ENCODE peak calls at places on chromosomes 7 and 10, in four cellular contexts. E is GM12878, S is K562, T is WTC11. R is an unnamed sample.

GRCh38 chr7:22876986-22877729 is 54.5 kb upstream of the TOMM7 start:
- DNase-seq in E (no peak), S (no peak), T (no peak), R (no peak)

GRCh38 chr10:28508304-28508925 is 24.5 kb upstream of the WAC start:
- DNase-seq in E (no peak), S (no peak), T (no peak), R (no peak)

GRCh38 chr7:149490083-149490482 is 7.5 kb downstream of the ZNF746 start:
- DNase-seq in E (no peak), S (no peak), T (no peak), R (no peak)

GRCh38 chr7:129213828-129214227 is 11.0 kb upstream of the AHCYL2 start:
- DNase-seq in E (no peak), S (peak), T (peak), R (peak)

GRCh38 chr7:5528815-5529442 is 105.3 kb upstream of the TNRC18 start:
- DNase-seq in E (no peak), S (no peak), T (no peak), R (no peak)

GRCh38 chr7:25759748-25760147 is 392.2 kb upstream of the NFE2L3 start:
- DNase-seq in E (no peak), S (no peak), T (peak), R (no peak)

GRCh38 chr7:42093361-42093905 is 143.6 kb downstream of the GLI3 start:
- DNase-seq in E (no peak), S (no peak), T (no peak), R (no peak)

GRCh38 chr10:71270301-71270777 is 48.7 kb upstream of the SLC29A3 start:
- DNase-seq in E (no peak), S (peak), T (peak), R (peak)

GRCh38 chr7:20030417-20030816 is 186.8 kb downstream of the MACC1 start:
- DNase-seq in E (peak), S (no peak), T (no peak), R (no peak)

GRCh38 chr10:49592726-49593563 is 17.2 kb upstream of the SLC18A3 start:
- DNase-seq in E (peak), S (peak), T (peak), R (peak)

GRCh38 chr10:15167411-15168295 is 840 bp downstream of the NMT2 start:
- DNase-seq in E (no peak), S (peak), T (peak), R (peak)

GRCh38 chr10:78643513-78643912 is 425.3 kb upstream of the ZMIZ1 start:
- DNase-seq in E (no peak), S (no peak), T (no peak), R (no peak)

GRCh38 chr7:38685851-38686250 is 54.7 kb upstream of the AMPH start:
- DNase-seq in E (no peak), S (no peak), T (no peak), R (no peak)

GRCh38 chr7:45924283-45924682 is 3.2 kb upstream of the IGFBP3 start:
- DNase-seq in E (no peak), S (no peak), T (no peak), R (no peak)

GRCh38 chr7:80711521-80711920 is 73.1 kb downstream of the CD36 start:
- DNase-seq in E (no peak), S (no peak), T (no peak), R (no peak)
- TF ChIP-seq USF1 in E (no peak), S (no peak), T (no peak), R (no peak)

DNA sequence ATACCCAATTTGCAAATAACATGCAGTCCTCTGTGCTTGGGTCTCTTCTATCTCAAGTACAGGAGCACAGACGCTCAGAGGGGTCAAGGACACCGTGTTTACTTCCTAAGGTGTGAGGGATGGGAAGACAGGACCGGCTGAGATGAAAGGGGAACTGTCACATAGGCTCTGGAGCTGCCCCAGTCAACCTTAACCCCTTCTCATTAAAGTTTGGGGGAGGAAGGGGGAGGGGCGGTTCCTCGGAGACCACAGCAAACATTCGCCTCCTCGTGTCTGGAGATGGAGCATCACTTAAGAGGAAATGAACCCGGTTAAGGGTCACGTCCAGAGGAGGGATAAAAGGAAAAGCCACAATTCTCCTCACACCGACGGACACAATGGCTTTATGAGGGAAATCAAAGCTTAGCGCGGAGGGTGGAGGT is 1.1 kb downstream of the SH3PXD2A start:
- DNase-seq in E (no peak), S (no peak), T (peak), R (no peak)
- TF ChIP-seq USF1 in E (no peak), S (no peak), T (no peak), R (no peak)

DNA sequence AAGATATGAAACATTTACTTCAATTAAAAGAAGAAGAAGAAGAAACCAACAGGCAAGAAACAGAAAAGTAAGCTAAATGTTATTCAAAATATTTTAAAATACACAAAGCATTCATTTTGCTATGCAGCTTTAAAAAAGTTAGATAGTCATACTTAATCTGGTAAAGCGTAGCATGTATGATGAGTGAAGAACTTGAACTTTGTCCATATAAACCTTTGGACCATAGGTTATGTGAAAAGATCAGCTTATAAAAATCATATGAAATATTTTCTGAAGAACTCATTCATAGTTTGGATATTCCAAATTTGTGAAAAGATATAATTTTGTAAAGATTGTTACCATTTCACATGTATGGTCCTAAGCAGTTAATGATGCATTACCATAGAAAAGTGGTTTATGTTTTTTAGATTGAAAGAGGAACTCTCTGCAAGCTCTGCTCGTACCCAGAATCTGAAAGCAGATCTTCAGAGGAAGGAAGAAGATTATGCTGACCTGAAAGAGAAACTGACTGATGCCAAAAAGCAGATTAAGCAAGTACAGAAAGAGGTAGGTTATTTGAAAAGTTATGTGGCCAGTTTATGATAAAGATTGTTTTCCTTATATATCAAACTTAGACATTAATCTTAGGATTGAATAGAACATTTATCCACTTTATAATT is 37.3 kb downstream of the KIF20B start:
- DNase-seq in E (peak), S (no peak), T (no peak), R (no peak)
- TF ChIP-seq USF1 in E (no peak), S (no peak), T (no peak), R (no peak)

DNA sequence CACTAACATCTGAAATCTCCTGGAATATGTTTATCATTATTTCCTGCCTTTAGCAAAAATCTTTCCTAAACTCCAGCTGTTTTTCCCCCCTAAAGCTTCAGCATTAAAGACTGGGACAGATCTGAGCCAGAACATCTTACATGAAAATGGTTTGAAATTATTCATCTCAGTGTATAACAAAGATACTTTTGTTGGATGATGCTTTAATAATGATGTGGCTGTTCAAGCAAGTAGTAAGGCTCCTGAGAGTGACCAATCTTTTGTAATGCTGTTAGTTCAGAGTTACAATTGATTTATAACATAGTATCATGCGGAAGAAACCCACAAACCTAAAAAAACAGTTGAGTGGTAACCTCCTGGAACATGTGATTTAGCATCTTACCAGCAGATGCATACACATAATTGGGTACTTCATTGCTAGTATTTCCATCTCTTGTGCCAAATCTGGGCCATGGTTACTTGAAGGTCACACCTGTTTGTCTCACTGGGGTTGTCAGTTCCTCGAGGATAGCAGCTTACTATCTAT is 1.5 kb downstream of the BZW2 start:
- DNase-seq in E (no peak), S (no peak), T (no peak), R (no peak)
- TF ChIP-seq USF1 in E (no peak), S (no peak), T (no peak), R (no peak)

DNA sequence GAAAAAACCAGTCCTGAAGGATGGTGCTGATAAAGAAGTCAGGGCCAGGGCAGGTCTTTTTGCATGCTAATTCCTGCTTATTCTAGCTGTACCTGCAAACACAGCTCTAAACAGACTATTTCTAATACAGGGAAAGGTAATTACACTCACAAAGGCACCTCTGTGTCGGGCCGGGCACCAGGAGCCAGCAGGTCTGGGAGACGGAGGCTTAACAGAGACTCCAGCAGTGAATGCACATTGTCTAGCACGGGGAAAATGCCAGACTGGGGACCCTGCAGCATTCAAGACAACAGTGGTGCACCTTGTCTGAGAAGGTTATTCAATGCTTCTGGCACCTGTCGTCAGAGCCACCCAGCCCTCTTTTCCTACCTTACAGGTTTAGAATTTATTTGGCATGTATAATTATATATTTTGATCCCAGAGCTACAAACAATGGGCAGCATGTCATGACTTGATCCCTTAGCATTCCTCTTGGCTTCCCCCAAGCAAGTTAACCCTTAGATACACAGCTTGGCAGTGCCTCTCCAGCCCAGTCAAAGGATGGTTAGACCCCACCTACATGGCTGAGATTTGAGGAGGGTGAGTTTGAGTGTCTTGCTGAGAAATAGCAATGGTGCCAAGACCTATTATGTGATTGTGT is 185.2 kb downstream of the SLC25A13 start:
- DNase-seq in E (no peak), S (no peak), T (no peak), R (no peak)
- TF ChIP-seq USF1 in E (no peak), S (no peak), T (no peak), R (no peak)

DNA sequence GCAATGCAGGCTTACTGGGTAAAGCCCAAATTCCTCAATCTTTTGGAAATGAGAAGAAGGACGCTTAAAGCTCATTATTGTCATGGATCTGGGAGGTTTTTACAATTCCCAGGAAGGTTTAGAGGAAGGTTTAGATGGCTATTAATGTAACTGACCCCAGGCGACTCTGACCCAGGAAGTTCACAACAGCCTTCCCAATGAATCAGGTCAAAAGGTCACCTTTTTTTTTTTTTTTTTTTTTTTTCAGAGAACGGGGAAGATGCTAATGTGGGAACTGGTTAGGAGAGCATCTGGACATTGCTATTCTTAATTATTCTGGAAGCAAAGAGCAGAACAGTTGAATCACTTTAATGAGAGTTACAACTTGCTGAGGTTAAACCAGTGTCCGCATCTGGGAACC is 149.9 kb upstream of the ITGB1 start:
- DNase-seq in E (no peak), S (no peak), T (no peak), R (no peak)
- TF ChIP-seq USF1 in E (no peak), S (no peak), T (no peak), R (no peak)

DNA sequence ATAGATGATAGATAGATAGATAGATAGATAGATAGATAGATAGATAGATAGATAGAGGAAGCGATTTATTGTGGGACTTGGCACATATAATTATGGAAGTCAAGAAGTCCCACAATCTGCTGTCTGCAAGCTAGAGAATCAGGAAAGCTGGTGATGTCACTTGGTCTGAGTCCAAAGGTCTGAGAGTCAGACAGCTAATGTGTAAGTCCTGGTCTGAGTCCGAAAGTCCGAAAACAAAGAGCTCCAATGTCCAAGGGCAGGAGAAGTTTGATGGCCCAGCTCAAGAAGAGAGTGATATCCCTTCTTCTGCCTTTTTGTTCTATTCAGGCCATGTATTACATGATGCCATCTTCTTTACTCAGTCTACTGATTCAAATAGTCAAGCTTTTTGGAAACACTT is 53.8 kb upstream of the TCF7L2 start:
- DNase-seq in E (no peak), S (no peak), T (no peak), R (no peak)
- TF ChIP-seq USF1 in E (no peak), S (no peak), T (no peak), R (no peak)

R was measured in SK-N-SH.